ENCODE peak calls at places on chromosomes 3 and 15, in nine cellular contexts. X, A, V, L, K, H, Q, T and M are unnamed samples.
A peak's percentile ranks its signal among the peaks of the same experiment; 100 is the strongest.

GRCh38 chr3:175240928-175241327 is 381.8 kb downstream of the NAALADL2 start:
- DNase-seq in A (no peak), Q (no peak), H (no peak), V (no peak), L (no peak), T (no peak), K (no peak), X (no peak), M (no peak)

GRCh38 chr15:29970402-29970695 is 112.4 kb upstream of the GOLGA8J start:
- DNase-seq in A (no peak), H (no peak), L (peak; percentile 7), Q (no peak), V (no peak), T (no peak), X (no peak), K (no peak), M (no peak)

GRCh38 chr3:125624341-125624740 is 29.0 kb upstream of the OSBPL11 start:
- DNase-seq in V (no peak), Q (no peak), X (no peak), K (no peak), L (peak; percentile 14), T (no peak), A (no peak), H (no peak), M (no peak)

GRCh38 chr3:34275811-34276210 is 477.4 kb downstream of the PDCD6IP start:
- DNase-seq in L (no peak), K (no peak), T (no peak), V (no peak), Q (no peak), A (no peak), H (no peak), X (no peak), M (no peak)

GRCh38 chr15:43749690-43750345 is 3.6 kb downstream of the PDIA3 start:
- DNase-seq in H (no peak), A (no peak), X (no peak), T (peak; percentile 12), Q (no peak), L (no peak), V (no peak), K (peak; percentile 31), M (no peak)

GRCh38 chr3:126415661-126416591 is 21.2 kb downstream of the CFAP100 start:
- DNase-seq in H (no peak), L (no peak), K (no peak), A (no peak), T (no peak), X (no peak), V (no peak), Q (no peak), M (no peak)

GRCh38 chr3:94101860-94102259 is 39.0 kb downstream of the NSUN3 start:
- DNase-seq in A (no peak), V (no peak), X (no peak), L (peak; percentile 35), K (no peak), Q (no peak), T (no peak), H (no peak), M (no peak)

GRCh38 chr3:171789759-171790505 is 20.4 kb downstream of the PLD1 start:
- DNase-seq in Q (no peak), V (no peak), X (no peak), H (no peak), L (no peak), A (no peak), T (no peak), K (no peak), M (no peak)

GRCh38 chr3:16529264-16529663 is 15.8 kb upstream of the RFTN1 start:
- DNase-seq in A (no peak), Q (no peak), L (peak; percentile 46), T (no peak), K (no peak), X (no peak), V (no peak), H (no peak), M (no peak)

GRCh38 chr3:46960081-46960701 is 16.4 kb downstream of the CCDC12 start:
- DNase-seq in T (no peak), V (peak; percentile 20), X (no peak), Q (no peak), H (peak; percentile 36), A (no peak), L (peak; percentile 57), K (no peak), M (no peak)

GRCh38 chr15:92968926-92969664 is 69.0 kb downstream of the CHD2 start:
- DNase-seq in V (no peak), K (no peak), X (peak; percentile 14), Q (no peak), T (no peak), L (no peak), A (no peak), H (no peak), M (no peak)

GRCh38 chr15:34984884-34985630 is 3.0 kb downstream of the ZNF770 start:
- DNase-seq in H (no peak), L (peak; percentile 15), T (no peak), K (no peak), A (no peak), X (no peak), Q (no peak), V (no peak), M (no peak)